ENCODE peak calls at places on chromosome 5, in eight cellular contexts. B, M, X, Q, T, A, E and J are unnamed samples.

GRCh38 chr5:134438641-134439621 is 27.2 kb upstream of the CDKN2AIPNL start:
- DNase-seq in X (peak; percentile 44), B (peak; percentile 97), E (peak; percentile 30), M (peak; percentile 90), Q (no peak), A (peak; percentile 91), T (peak; percentile 62), J (peak; percentile 79)

GRCh38 chr5:42801516-42802166 is 10.1 kb downstream of the SELENOP start:
- DNase-seq in B (no peak), A (no peak), Q (no peak), E (no peak), X (no peak), T (no peak), M (no peak), J (no peak)

GRCh38 chr5:108125771-108126511 is 256.0 kb downstream of the FBXL17 start:
- DNase-seq in X (no peak), Q (no peak), M (no peak), A (no peak), B (no peak), E (no peak), T (no peak), J (no peak)

GRCh38 chr5:5409151-5409810 is 13.2 kb upstream of the ICE1 start:
- DNase-seq in B (no peak), X (no peak), A (no peak), E (no peak), Q (no peak), M (no peak), T (no peak), J (no peak)

GRCh38 chr5:177403194-177403825 is 2.8 kb upstream of the PFN3 start:
- DNase-seq in B (no peak), T (peak; percentile 45), E (no peak), A (no peak), Q (peak; percentile 30), X (no peak), M (no peak), J (no peak)

GRCh38 chr5:150339841-150340240 is 17.7 kb upstream of the TCOF1 start:
- DNase-seq in M (no peak), Q (no peak), X (no peak), B (no peak), E (no peak), A (no peak), T (no peak), J (no peak)

GRCh38 chr5:11269515-11269914 is 508.5 kb upstream of the DAP start:
- DNase-seq in B (no peak), A (no peak), T (no peak), M (no peak), E (no peak), Q (no peak), X (no peak), J (no peak)

GRCh38 chr5:67985686-67986387 is 229.7 kb upstream of the PIK3R1 start:
- DNase-seq in B (no peak), Q (no peak), A (no peak), X (no peak), E (no peak), T (no peak), M (no peak), J (no peak)

GRCh38 chr5:38393636-38394035 is 135.3 kb downstream of the EGFLAM start:
- DNase-seq in A (no peak), X (no peak), M (no peak), B (no peak), Q (no peak), E (no peak), T (no peak), J (no peak)

GRCh38 chr5:126808619-126809018 is 31.7 kb downstream of the LMNB1 start:
- DNase-seq in A (no peak), M (no peak), B (peak; percentile 67), E (no peak), Q (no peak), X (no peak), T (no peak), J (no peak)

GRCh38 chr5:126884269-126884819 is 107.4 kb downstream of the LMNB1 start:
- DNase-seq in A (no peak), Q (no peak), X (no peak), E (no peak), T (no peak), M (no peak), B (peak; percentile 81), J (no peak)

GRCh38 chr5:1228121-1228520 is 2.9 kb downstream of the SLC6A18 start:
- DNase-seq in A (no peak), B (no peak), E (no peak), Q (no peak), M (no peak), X (no peak), T (no peak), J (no peak)

GRCh38 chr5:31630931-31631330 is 8.0 kb upstream of the PDZD2 start:
- DNase-seq in B (peak; percentile 50), A (no peak), X (no peak), Q (no peak), E (no peak), M (peak; percentile 80), T (peak; percentile 13), J (no peak)

GRCh38 chr5:105885266-105885665 is 1785.5 kb downstream of the EFNA5 start:
- DNase-seq in T (no peak), E (no peak), A (no peak), Q (no peak), M (no peak), B (no peak), X (no peak), J (no peak)

GRCh38 chr5:157761690-157762611 is 18.4 kb downstream of the LSM11 start:
- DNase-seq in B (peak; percentile 81), Q (no peak), T (peak; percentile 10), X (no peak), E (no peak), M (peak; percentile 67), A (peak; percentile 33), J (peak; percentile 39)

GRCh38 chr5:108251350-108251749 is 130.5 kb downstream of the FBXL17 start:
- DNase-seq in X (no peak), T (no peak), B (peak; percentile 32), E (no peak), M (no peak), Q (no peak), A (no peak), J (no peak)

DNA sequence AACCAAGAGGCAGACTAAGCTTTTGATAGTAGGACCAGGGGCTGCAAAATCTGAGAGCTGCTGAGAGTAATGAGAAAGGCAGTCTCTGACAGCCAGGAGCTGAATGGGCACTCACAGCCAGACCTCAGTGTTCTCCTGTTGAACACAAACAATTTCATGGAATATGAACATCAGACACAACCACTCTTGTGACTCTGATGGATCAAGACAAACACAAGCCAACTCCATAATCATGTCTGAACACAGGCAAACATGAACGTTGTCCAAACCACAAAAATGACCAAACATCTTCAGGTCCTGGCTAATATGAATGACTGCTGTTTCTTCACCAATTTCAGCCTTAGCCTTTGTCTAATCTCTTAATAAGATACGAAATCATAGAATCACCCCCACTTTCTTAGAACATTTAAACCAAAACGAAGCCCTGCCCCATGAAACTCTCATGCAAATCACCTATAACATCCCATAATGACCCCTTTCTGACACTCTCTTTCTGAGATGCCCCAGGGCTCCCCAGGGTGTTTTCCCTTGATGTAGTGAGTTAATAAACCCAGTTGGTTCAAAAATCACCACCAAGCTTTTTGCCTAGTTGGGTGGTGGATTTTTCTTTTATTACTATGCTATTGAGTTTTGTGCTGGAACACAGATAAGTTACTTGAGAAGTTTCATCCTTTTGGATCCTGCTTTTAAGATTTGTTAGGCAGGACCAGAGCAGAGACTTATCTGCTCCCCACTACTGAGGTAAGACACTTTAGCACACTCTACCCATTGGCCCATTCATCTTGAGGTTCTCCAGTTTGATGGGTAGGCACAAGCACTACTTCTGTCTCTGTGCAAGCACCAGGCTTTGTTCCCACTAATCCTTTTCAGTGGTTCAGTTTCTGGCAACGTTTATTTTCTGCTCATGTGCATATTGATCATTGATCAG is 5.9 kb upstream of the ERAP2 start:
- DNase-seq in Q (no peak), T (no peak), E (no peak), B (peak; percentile 25), A (no peak), M (no peak), X (no peak), J (no peak)
- H3K27ac ChIP-seq in Q (no peak overlapping the region), T (no peak overlapping the region), E (no peak overlapping the region), B (no peak overlapping the region), A (no peak overlapping the region), M (no peak overlapping the region), X (no peak overlapping the region), J (no peak overlapping the region)

DNA sequence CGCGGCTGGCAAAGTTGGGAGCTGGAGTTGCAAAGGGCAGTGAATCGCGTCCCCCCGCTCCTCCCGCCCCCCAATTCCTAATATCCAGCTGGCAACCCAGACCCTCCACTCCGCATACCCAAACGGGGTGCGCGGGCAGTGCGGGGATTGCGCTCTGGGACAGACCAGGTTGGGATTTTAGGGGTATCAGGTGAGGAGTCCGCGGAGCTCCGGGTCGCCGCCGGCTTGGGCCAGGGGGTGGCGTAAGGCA is 553 bp downstream of the IQGAP2 start:
- DNase-seq in M (peak; percentile 66), Q (no peak), T (no peak), E (no peak), X (no peak), A (peak; percentile 56), B (peak; percentile 17), J (no peak)
- TF ChIP-seq CTCF in M (peak; percentile 46), Q (no peak), T (peak; percentile 30), E (no peak), X (no peak), A (no peak), B (no peak), J (peak; percentile 22)

GRCh38 chr5:64769856-64770255 is 1.1 kb downstream of the CWC27 start:
- DNase-seq in B (no peak), Q (no peak), T (no peak), E (no peak), M (no peak), A (no peak), X (no peak), J (no peak)
- H3K4me3 ChIP-seq in B (peak overlapping the region; percentile 73), Q (peak overlapping the region; percentile 78), T (peak overlapping the region; percentile 92), E (peak overlapping the region; percentile 84), M (peak overlapping the region; percentile 82), A (peak overlapping the region; percentile 75), X (peak overlapping the region; percentile 93), J (peak overlapping the region; percentile 84)

GRCh38 chr5:132458651-132459030 is 31.9 kb downstream of the IRF1 start:
- DNase-seq in Q (no peak), M (no peak), A (no peak), B (peak; percentile 44), X (no peak), E (no peak), T (no peak), J (no peak)

GRCh38 chr5:132458226-132458560 is 32.4 kb downstream of the IRF1 start:
- DNase-seq in T (no peak), E (no peak), A (no peak), M (no peak), X (no peak), Q (no peak), B (no peak), J (no peak)

GRCh38 chr5:132457371-132458225 is 33.0 kb downstream of the IRF1 start:
- DNase-seq in M (peak; percentile 57), T (no peak), A (no peak), Q (no peak), B (peak; percentile 82), E (no peak), X (no peak), J (no peak)

GRCh38 chr5:132456553-132457361 is 33.8 kb downstream of the IRF1 start:
- DNase-seq in B (peak; percentile 78), E (no peak), M (peak; percentile 78), A (no peak), Q (peak; percentile 54), X (no peak), T (peak; percentile 44), J (no peak)

GRCh38 chr5:132455614-132456115 is 34.9 kb downstream of the IRF1 start:
- DNase-seq in B (no peak), T (no peak), M (peak; percentile 47), X (no peak), Q (no peak), A (no peak), E (no peak), J (no peak)
- H3K27ac ChIP-seq in B (no peak overlapping the region), T (peak overlapping the region; percentile 45), M (peak overlapping the region; percentile 58), X (peak overlapping the region; percentile 64), Q (peak overlapping the region; percentile 89), A (no peak overlapping the region), E (peak overlapping the region; percentile 78), J (peak overlapping the region; percentile 90)